ENCODE peak calls at places on chromosomes 7 and 10, in four cellular contexts. X, F, W and T are unnamed samples.

GRCh38 chr10:61399386-61399785 is 53.8 kb downstream of the TMEM26 start:
- DNase-seq in X (peak), F (no peak), W (no peak), T (no peak)

GRCh38 chr10:25059990-25060389 is 43.6 kb downstream of the THNSL1 start:
- DNase-seq in X (peak), F (no peak), W (peak), T (no peak)

GRCh38 chr7:143967398-143967797 is 12.8 kb downstream of the OR2F1 start:
- DNase-seq in X (no peak), F (no peak), W (no peak), T (no peak)

GRCh38 chr7:118094044-118094443 is 89.9 kb upstream of the LSM8 start:
- DNase-seq in X (no peak), F (no peak), W (no peak), T (no peak)

GRCh38 chr10:30185916-30186315 is 126.5 kb upstream of the JCAD start:
- DNase-seq in X (peak), F (no peak), W (no peak), T (no peak)

GRCh38 chr7:86339051-86339450 is 304.7 kb upstream of the GRM3 start:
- DNase-seq in X (no peak), F (no peak), W (no peak), T (no peak)

GRCh38 chr7:132117636-132118035 is 458.6 kb downstream of the PLXNA4 start:
- DNase-seq in X (no peak), F (no peak), W (no peak), T (no peak)

GRCh38 chr7:106166651-106167342 is 54.7 kb upstream of the SYPL1 start:
- DNase-seq in X (peak), F (peak), W (no peak), T (no peak)

GRCh38 chr7:107596881-107597581 is 17.0 kb downstream of the BCAP29 start:
- DNase-seq in X (no peak), F (no peak), W (no peak), T (no peak)

GRCh38 chr10:127939786-127940330 is 33.0 kb downstream of the PTPRE start:
- DNase-seq in X (no peak), F (no peak), W (peak), T (no peak)

GRCh38 chr7:107170051-107170661 is 1.4 kb downstream of the HBP1 start:
- DNase-seq in X (no peak), F (peak), W (no peak), T (no peak)

GRCh38 chr7:6402741-6403140 is 45.0 kb downstream of the DAGLB start:
- DNase-seq in X (no peak), F (no peak), W (no peak), T (no peak)

GRCh38 chr7:138797715-138798320 is at the start of the genes ATP6V0A4 and TMEM213:
- DNase-seq in X (no peak), F (peak), W (no peak), T (no peak)

GRCh38 chr7:39741942-39742623 is 118.7 kb downstream of the RALA start:
- DNase-seq in X (peak), F (peak), W (no peak), T (no peak)

GRCh38 chr10:22573820-22574569 is 140.4 kb downstream of the PIP4K2A start:
- DNase-seq in X (peak), F (peak), W (no peak), T (no peak)

GRCh38 chr10:62590305-62590704 is 214.2 kb upstream of the ADO start:
- DNase-seq in X (no peak), F (no peak), W (no peak), T (no peak)

GRCh38 chr7:101494602-101495329 is 132.1 kb downstream of the COL26A1 start:
- DNase-seq in X (no peak), F (no peak), W (no peak), T (no peak)

GRCh38 chr7:34158754-34159153 is 253.4 kb downstream of the BMPER start:
- DNase-seq in X (no peak), F (no peak), W (no peak), T (no peak)

GRCh38 chr10:13066527-13066926 is 33.4 kb upstream of the OPTN start:
- DNase-seq in X (no peak), F (no peak), W (no peak), T (no peak)

GRCh38 chr7:74183653-74184450 is 9.7 kb downstream of the EIF4H start:
- DNase-seq in X (no peak), F (peak), W (no peak), T (no peak)

GRCh38 chr10:118983263-118983662 is 46.3 kb upstream of the NANOS1 start:
- DNase-seq in X (peak), F (no peak), W (no peak), T (no peak)

GRCh38 chr10:48658243-48658888 is 26.3 kb upstream of the WDFY4 start:
- DNase-seq in X (peak), F (peak), W (no peak), T (peak)

GRCh38 chr10:71801357-71801756 is 28.0 kb upstream of the VSIR start:
- DNase-seq in X (no peak), F (no peak), W (no peak), T (no peak)

GRCh38 chr10:470339-471003 is 219.0 kb downstream of the DIP2C start:
- DNase-seq in X (no peak), F (peak), W (peak), T (peak)

GRCh38 chr7:31408120-31408729 is 67.7 kb upstream of the NEUROD6 start:
- DNase-seq in X (peak), F (no peak), W (no peak), T (no peak)

GRCh38 chr7:91872928-91873327 is 7.6 kb downstream of the MTERF1 start:
- DNase-seq in X (no peak), F (no peak), W (no peak), T (no peak)

GRCh38 chr7:53473371-53473770 is 437.9 kb downstream of the POM121L12 start:
- DNase-seq in X (no peak), F (no peak), W (no peak), T (no peak)

GRCh38 chr7:94244760-94245159 is 149.9 kb upstream of the COL1A2 start:
- DNase-seq in X (peak), F (no peak), W (no peak), T (no peak)